ENCODE peak calls at places on chromosomes 2 and 18, in five cellular contexts. W is BJ, G is Peyer's patch, R is ovary, P is PC-9. A is an unnamed sample. For H3K36me3, the result is how much of the 10 kb centered on the place peaks cover.

GRCh38 chr2:208570066-208570465 is 163.5 kb downstream of the PTH2R start:
- DNase-seq in W (no peak), G (no peak), P (no peak), R (no peak), A (no peak)

GRCh38 chr2:239113164-239113563 is 265.3 kb downstream of the TWIST2 start:
- DNase-seq in P (no peak), W (no peak), G (no peak), R (peak), A (no peak)

GRCh38 chr18:79819064-79819725 is 21.5 kb downstream of the KCNG2 start:
- DNase-seq in R (no peak), G (peak), P (no peak), W (no peak), A (no peak)

GRCh38 chr18:69402219-69402989 is 1.7 kb downstream of the DOK6 start:
- DNase-seq in R (no peak), W (no peak), P (no peak), G (no peak), A (no peak)

GRCh38 chr18:21300616-21301200 is 58.7 kb downstream of the GREB1L start:
- DNase-seq in W (no peak), P (no peak), R (no peak), G (no peak), A (no peak)

GRCh38 chr2:240247241-240247867 is 106.9 kb upstream of the OTOS start:
- DNase-seq in R (no peak), W (no peak), G (no peak), P (peak), A (no peak)

GRCh38 chr2:121210691-121211090 is 74.3 kb downstream of the TFCP2L1 start:
- DNase-seq in G (peak), W (no peak), P (peak), R (no peak), A (peak)

GRCh38 chr2:29990112-29990511 is 68.7 kb upstream of the ALK start:
- DNase-seq in R (no peak), G (no peak), W (no peak), P (no peak), A (no peak)

GRCh38 chr2:241560883-241561474 is 2.4 kb downstream of the BOK start:
- DNase-seq in R (no peak), G (no peak), W (no peak), P (no peak), A (no peak)

GRCh38 chr2:101145406-101145805 is 5.8 kb downstream of the TBC1D8 start:
- DNase-seq in P (peak), W (no peak), R (no peak), G (no peak), A (no peak)

GRCh38 chr18:54503495-54503894 is 87.5 kb upstream of the DYNAP start:
- DNase-seq in P (no peak), W (no peak), R (no peak), G (no peak), A (no peak)

GRCh38 chr2:106843910-106844250 is 42.1 kb downstream of the ST6GAL2 start:
- DNase-seq in R (no peak), G (no peak), W (no peak), P (no peak), A (no peak)

GRCh38 chr18:57210101-57210661 is 63.3 kb downstream of the BOD1L2 start:
- DNase-seq in W (peak), P (peak), R (no peak), G (peak), A (no peak)
- H3K4me3 ChIP-seq in W (no peak), P (peak), R (no peak), G (peak), A (no peak)

GRCh38 chr2:114027437-114027836 is 137.5 kb downstream of the ACTR3 start:
- DNase-seq in R (no peak), W (no peak), G (no peak), P (no peak), A (no peak)

GRCh38 chr2:114020668-114021067 is 130.8 kb downstream of the ACTR3 start:
- DNase-seq in P (no peak), R (no peak), G (no peak), W (no peak), A (no peak)

GRCh38 chr2:114022360-114023085 is 132.6 kb downstream of the ACTR3 start:
- DNase-seq in P (peak), R (no peak), W (peak), G (no peak), A (no peak)

DNA sequence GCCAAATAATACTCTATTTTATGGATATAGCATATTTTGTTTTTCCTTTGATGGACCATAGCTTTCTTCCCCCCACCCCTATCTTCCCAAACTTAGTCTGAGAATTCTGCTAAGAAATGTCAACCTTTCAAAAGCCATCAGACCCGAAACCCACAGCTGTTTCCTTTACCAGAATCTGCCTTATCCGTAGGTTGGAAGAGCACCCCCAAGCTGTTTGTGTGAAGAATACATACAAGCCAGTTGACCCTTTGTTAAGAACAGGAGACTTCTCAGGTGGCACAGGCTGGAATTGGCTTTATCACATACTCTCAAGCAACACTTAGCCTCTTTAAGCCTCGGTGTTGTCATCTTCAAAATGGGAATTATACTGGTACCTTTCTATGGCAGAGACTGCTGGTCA is 135.1 kb downstream of the ACTR3 start:
- DNase-seq in P (no peak), G (no peak), W (no peak), R (no peak), A (no peak)
- TF ChIP-seq CTCF in P (no peak), G (no peak), W (no peak), R (no peak), A (no peak)

DNA sequence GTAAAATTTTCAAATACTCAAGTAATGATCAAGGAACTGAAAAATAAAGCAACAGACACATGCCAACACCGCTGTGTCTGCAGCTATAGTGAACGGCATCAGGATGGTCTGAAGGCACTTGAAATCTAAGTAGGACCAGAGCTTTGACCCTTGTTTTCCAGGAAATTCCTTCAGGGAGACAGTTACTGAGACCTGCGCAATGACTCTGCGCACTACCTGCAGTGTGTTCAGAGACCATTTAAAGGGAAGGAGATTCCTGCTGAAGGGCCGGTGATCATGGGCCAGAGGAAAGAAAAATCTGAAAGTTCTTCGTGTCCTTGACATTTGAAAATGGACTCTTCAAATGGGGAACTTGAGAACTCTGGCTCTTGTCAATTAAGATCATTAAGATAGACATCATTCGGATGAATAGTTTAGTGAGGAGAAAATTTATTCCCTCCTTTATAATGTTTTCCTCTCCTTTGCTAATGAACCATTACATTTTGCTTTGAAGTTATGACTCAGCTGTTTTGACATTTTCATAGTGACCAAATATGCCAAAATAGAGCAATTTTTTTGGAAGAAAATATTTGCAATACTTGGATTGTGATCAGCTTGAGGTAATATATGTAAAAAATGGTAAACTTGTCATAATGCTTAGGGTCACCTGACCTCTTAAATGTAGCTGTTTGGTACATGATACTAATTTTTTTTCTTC is 329.2 kb downstream of the ARHGAP15 start:
- DNase-seq in R (no peak), G (no peak), W (no peak), P (no peak), A (no peak)
- H3K36me3 ChIP-seq in R (under half), G (under half), W (under half), P (under half), A (under half)

GRCh38 chr2:47569658-47570398 is 166.9 kb downstream of the MSH2 start:
- DNase-seq in R (no peak), G (no peak), W (no peak), P (no peak), A (no peak)

GRCh38 chr2:47566207-47566858 is 163.4 kb downstream of the MSH2 start:
- DNase-seq in G (no peak), P (no peak), R (no peak), W (no peak), A (no peak)

GRCh38 chr2:47564129-47564528 is 161.2 kb downstream of the MSH2 start:
- DNase-seq in R (no peak), W (no peak), G (no peak), P (no peak), A (no peak)

GRCh38 chr2:47572136-47572535 is 169.2 kb downstream of the MSH2 start:
- DNase-seq in P (no peak), G (no peak), R (no peak), W (no peak), A (no peak)

DNA sequence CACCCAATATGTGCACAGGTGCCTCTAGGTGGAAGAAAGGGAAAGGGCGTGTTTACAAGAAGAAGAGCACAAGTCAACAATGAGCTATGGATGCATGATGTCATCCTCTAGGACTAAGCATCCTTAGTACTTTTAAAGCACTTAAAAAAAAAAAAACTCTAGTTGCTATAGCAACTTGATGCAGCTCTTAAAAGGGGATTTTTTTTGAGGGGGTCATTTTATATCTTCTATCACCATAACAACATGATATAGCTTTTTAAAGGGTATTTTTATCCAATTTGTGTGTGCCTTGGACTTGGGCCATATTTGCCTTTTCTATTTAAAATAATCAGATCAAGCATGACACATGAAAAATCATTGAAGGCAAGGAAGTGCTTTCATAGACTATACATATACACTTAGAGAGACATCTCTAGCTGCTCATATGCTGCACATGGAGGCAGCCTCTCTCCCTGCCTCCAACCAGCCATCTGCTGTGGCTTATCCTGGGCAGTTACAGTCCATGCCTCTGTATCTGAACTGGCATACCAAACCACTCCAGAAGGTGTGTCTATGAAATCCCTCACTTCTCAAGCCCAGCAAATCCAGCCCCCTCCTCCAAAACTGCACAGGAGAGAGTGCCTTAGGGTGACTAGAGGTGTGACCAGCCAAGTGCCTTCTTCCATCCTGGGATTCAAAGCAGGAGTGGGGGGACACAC is 165.4 kb downstream of the MSH2 start:
- DNase-seq in G (no peak), W (no peak), R (no peak), P (no peak), A (no peak)
- H3K4me3 ChIP-seq in G (no peak), W (no peak), R (no peak), P (no peak), A (no peak)

GRCh38 chr2:95391641-95392310 is 10.7 kb upstream of the FAHD2A start:
- DNase-seq in G (peak), P (no peak), W (no peak), R (peak), A (no peak)

GRCh38 chr2:95390881-95391321 is 11.6 kb upstream of the FAHD2A start:
- DNase-seq in P (no peak), W (no peak), G (peak), R (no peak), A (no peak)

GRCh38 chr2:95392320-95392719 is 10.2 kb upstream of the FAHD2A start:
- DNase-seq in G (no peak), P (no peak), W (no peak), R (no peak), A (no peak)

GRCh38 chr2:95393901-95394300 is 8.6 kb upstream of the FAHD2A start:
- DNase-seq in G (no peak), P (no peak), W (no peak), R (no peak), A (no peak)

DNA sequence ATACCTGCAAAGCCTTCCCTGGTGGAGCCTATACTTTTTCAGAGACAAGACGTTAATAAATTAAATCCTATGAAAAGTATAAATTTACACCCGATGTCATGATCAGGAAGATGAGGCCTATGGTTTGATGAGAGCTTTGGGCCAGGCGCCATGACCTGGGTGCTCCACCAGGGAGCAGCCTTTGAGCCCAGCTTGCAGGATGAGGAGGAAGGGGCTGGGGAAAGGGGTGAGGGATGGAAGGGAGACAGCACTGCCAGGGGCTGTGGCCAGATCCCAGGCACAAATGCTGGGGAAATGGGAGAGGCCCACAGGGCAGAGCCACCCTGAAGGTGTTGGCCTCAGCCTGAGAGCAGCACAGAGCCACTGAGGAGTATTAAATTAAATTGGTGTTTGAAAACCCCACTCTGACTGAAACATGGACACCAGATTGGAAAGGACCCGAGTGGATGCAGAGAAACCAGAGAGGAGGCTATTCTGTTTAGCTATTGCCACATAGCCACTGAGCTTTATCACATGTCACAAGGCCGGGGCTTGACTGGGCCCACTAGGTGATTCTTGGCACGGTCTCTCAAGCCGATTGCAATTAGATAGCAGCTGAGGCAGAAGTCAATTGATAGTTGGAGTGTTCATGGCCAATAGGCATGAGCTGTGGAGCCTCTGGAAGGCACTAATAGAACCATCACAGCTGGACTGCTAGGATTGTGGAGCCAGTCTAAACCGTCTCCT is 9.6 kb upstream of the FAHD2A start:
- DNase-seq in G (no peak), R (no peak), W (no peak), P (no peak), A (no peak)
- TF ChIP-seq CTCF in G (no peak), R (no peak), W (peak), P (no peak), A (no peak)

DNA sequence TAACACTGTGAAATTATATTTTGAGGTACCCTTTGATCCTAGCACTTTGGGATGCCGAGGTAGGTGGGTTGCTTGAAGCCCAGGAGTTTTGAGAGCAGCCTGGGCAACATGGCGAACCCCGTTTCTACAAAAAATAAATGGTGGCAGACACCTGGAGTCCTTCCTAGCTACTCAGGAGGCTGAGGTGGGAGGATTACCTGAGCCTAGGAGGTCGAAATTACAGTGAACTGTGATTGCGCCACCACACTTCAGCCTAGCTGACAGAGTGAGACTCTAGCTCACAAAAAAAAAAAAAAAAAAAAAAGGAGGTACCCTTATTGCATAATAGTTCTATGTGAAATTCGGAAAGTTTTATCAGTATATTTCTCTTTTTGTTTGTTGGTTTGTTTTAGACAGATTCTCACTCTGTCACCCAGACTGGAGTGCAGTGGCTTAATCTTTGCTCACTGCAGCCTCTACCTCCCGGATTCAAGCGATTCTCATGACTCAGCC is 59.2 kb upstream of the SCYGR2 start:
- DNase-seq in G (no peak), P (no peak), R (no peak), W (no peak), A (no peak)
- H3K36me3 ChIP-seq in G (under half), P (under half), R (under half), W (under half), A (under half)

DNA sequence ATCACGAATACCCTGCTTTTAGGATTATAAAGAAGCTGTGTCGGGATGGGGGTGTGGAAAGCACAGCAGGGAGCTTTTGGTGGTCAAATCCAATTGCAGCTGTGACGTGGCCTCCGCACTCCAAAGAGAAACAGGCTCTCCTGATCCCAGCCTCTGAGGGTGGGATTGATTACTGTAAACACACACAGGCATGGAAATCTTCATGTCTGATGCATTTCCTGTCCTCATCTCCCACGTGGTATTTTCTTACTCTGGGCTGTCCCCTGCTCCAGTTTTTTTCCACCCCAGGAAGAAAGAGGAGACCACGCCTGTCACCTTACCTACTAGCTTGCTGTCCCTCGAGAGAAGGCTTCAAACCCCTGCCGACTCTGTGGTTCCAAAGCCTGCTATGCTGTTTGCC is 22.7 kb downstream of the RNF152 start:
- DNase-seq in W (no peak), G (no peak), P (no peak), R (no peak), A (no peak)
- H3K4me3 ChIP-seq in W (no peak), G (no peak), P (no peak), R (no peak), A (no peak)

GRCh38 chr18:74896390-74896991 is 298.8 kb downstream of the ZNF407 start:
- DNase-seq in P (peak), R (no peak), W (no peak), G (peak), A (peak)
- TF ChIP-seq CTCF in P (peak), R (no peak), W (peak), G (no peak), A (no peak)

DNA sequence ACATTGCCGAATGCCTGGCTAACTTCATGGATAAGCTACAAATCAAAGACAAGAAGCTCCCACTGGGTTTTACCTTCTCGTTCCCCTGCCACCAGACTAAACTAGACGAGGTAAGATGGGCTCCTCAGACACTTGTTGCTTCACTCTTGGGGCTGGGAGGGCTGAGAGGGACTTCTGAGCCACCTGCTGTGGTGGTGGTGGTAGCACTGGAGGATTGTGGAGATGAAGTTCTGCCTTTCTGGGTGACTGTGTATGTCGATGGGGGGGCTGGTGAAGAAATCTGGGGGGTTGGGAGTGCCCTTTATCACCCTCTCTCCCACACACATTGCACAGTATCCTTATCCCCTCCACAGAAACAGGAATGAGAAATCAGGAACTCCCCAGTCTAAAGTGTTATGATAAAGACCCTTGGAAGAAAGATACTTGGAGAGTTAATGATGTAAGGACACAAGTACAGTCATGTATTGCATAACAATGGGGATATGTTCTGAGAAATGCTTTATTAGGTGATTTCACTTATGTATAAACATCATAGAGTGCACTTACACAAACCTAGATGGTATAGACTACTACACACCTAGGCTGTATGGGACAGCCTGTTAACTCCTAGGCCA is 38.5 kb downstream of the HK2 start:
- DNase-seq in W (no peak), P (no peak), G (no peak), R (no peak), A (no peak)
- H3K36me3 ChIP-seq in W (under half), P (under half), G (under half), R (under half), A (under half)